ENCODE peak calls at places on chromosomes 13 and 19, in six cellular contexts. O, X, M, J, L and C are unnamed samples.

GRCh38 chr19:1080360-1081161 is 13.6 kb downstream of the ARHGAP45 start:
- DNase-seq in M (no peak), O (no peak), J (no peak), X (no peak), L (peak), C (no peak)

GRCh38 chr19:35755160-35755549 is 1.7 kb downstream of the HSPB6 start:
- DNase-seq in O (no peak), X (no peak), M (no peak), J (no peak), L (no peak), C (no peak)

GRCh38 chr13:113560645-113561416 is 23.7 kb upstream of the TFDP1 start:
- DNase-seq in M (peak), X (peak), O (no peak), J (no peak), L (peak), C (no peak)

GRCh38 chr13:19153782-19154450 is 27.7 kb downstream of the TUBA3C start:
- DNase-seq in M (no peak), X (no peak), L (no peak), J (no peak), O (no peak), C (no peak)

GRCh38 chr13:80006940-80007339 is 334.0 kb downstream of the SPRY2 start:
- DNase-seq in J (no peak), M (no peak), L (no peak), X (no peak), O (no peak), C (no peak)

GRCh38 chr13:48561461-48562224 is 28.8 kb upstream of the RCBTB2 start:
- DNase-seq in M (no peak), X (no peak), O (no peak), J (no peak), L (no peak), C (no peak)

GRCh38 chr19:1856698-1857603 is 6.4 kb downstream of the KLF16 start:
- DNase-seq in J (peak), O (peak), L (no peak), X (peak), M (peak), C (peak)

GRCh38 chr13:23613971-23614370 is 43.8 kb downstream of the TNFRSF19 start:
- DNase-seq in L (no peak), M (no peak), O (no peak), X (no peak), J (no peak), C (no peak)

GRCh38 chr19:40165362-40165937 is 25.8 kb upstream of the MAP3K10 start:
- DNase-seq in J (peak), X (peak), L (no peak), M (peak), O (peak), C (peak)

GRCh38 chr19:13044160-13044853 is 49.0 kb downstream of the NFIX start:
- DNase-seq in X (no peak), L (no peak), J (no peak), O (no peak), M (no peak), C (no peak)

GRCh38 chr19:34484328-34484727 is 2.8 kb downstream of the WTIP start:
- DNase-seq in X (no peak), L (no peak), O (no peak), M (no peak), J (no peak), C (no peak)

GRCh38 chr13:113668491-113668971 is 1.5 kb downstream of the GRK1 start:
- DNase-seq in L (peak), O (peak), J (no peak), X (peak), M (no peak), C (no peak)

GRCh38 chr19:39413269-39413902 is 917 bp downstream of the PLEKHG2 start:
- DNase-seq in L (no peak), O (peak), M (peak), J (peak), X (peak), C (no peak)

GRCh38 chr19:39199025-39199424 is 2.3 kb downstream of the NCCRP1 start:
- DNase-seq in J (no peak), M (peak), X (no peak), L (no peak), O (no peak), C (no peak)

GRCh38 chr19:30227071-30227621 is 145.0 kb upstream of the ZNF536 start:
- DNase-seq in J (no peak), X (no peak), O (no peak), L (no peak), M (peak), C (no peak)

GRCh38 chr19:48755787-48756674 is 707 bp downstream of the FGF21 start:
- DNase-seq in O (no peak), M (no peak), X (no peak), J (no peak), L (no peak), C (no peak)

GRCh38 chr19:51016798-51017683 is 2.5 kb downstream of the KLK10 start:
- DNase-seq in X (no peak), M (peak), O (peak), L (peak), J (peak), C (no peak)

GRCh38 chr13:44974056-44974798 is 15.0 kb downstream of the NUFIP1 start:
- DNase-seq in J (no peak), M (peak), X (no peak), L (no peak), O (no peak), C (peak)

GRCh38 chr19:29837448-29837961 is 25.7 kb downstream of the CCNE1 start:
- DNase-seq in J (peak), O (no peak), X (no peak), L (no peak), M (no peak), C (no peak)

GRCh38 chr19:53867225-53868090 is at the start of gene MYADM:
- DNase-seq in L (peak), O (peak), J (peak), X (peak), M (peak), C (peak)

GRCh38 chr19:32691291-32691951 is at the start of gene NUDT19:
- DNase-seq in X (peak), O (peak), L (peak), M (peak), J (peak), C (peak)

GRCh38 chr13:62997038-62997619 is 1581.5 kb upstream of the PCDH20 start:
- DNase-seq in M (no peak), O (no peak), X (no peak), J (no peak), L (no peak), C (no peak)

GRCh38 chr13:39411501-39411900 is 191.5 kb downstream of the LHFPL6 start:
- DNase-seq in L (no peak), M (no peak), X (no peak), O (no peak), J (no peak), C (no peak)

GRCh38 chr19:35449347-35450043 is 1.4 kb downstream of the FFAR2 start:
- DNase-seq in L (no peak), J (no peak), X (no peak), M (no peak), O (no peak), C (peak)

DNA sequence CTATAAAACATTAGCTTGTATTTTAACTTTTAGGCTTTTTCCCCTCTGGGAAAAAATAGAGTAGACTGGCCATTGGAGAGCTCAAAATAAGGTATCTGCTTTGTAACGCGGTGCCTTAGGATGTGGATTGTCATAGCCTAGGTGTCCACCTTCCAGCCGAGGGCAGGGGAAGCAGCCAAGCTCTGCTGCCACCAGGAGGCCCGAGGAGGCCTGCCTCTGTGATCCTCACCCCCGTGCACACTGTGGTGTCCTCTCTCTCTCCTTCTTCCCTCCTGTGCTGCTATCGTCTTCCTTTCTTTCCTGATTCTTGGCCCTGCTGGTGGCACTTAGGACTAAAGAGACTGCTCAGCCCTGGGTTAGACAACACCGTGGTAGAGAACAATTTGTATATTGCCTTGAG is 11.3 kb downstream of the HNRNPM start:
- DNase-seq in O (no peak), M (no peak), J (no peak), L (no peak), X (no peak), C (peak)
- TF ChIP-seq CTCF in O (no peak), M (no peak), J (no peak), L (peak), X (peak), C (no peak)

GRCh38 chr19:23273594-23274412 is 23.6 kb upstream of the ZNF724 start:
- DNase-seq in L (peak), J (peak), X (peak), O (peak), M (peak), C (peak)

GRCh38 chr19:23273022-23273593 is 22.9 kb upstream of the ZNF724 start:
- DNase-seq in J (no peak), M (no peak), L (no peak), X (no peak), O (peak), C (no peak)
- TF ChIP-seq CTCF in J (no peak), M (no peak), L (no peak), X (no peak), O (no peak), C (no peak)

GRCh38 chr19:10505583-10506229 is 2.5 kb upstream of the KEAP1 start:
- DNase-seq in L (peak), J (peak), M (peak), X (peak), O (peak), C (peak)
- TF ChIP-seq CTCF in L (peak), J (peak), M (peak), X (peak), O (peak), C (peak)

GRCh38 chr13:70014337-70014736 is 93.3 kb upstream of the ATXN8OS start:
- DNase-seq in O (no peak), X (no peak), J (no peak), M (no peak), L (no peak), C (no peak)
- TF ChIP-seq CTCF in O (no peak), X (no peak), J (no peak), M (no peak), L (no peak), C (no peak)

GRCh38 chr13:110280996-110281688 is 25.8 kb downstream of the COL4A1 start:
- DNase-seq in J (no peak), L (no peak), M (no peak), O (peak), X (no peak), C (no peak)
- TF ChIP-seq CTCF in J (no peak), L (no peak), M (no peak), O (no peak), X (no peak), C (no peak)